ENCODE peak calls at places on chromosomes 4 and X, in nine cellular contexts. V is neural progenitor cell, Q is lung, J is Peyer's patch, W is right lobe of liver, T is thoracic aorta, C is stomach, Z is PC-3, L is MM.1S. U is an unnamed sample.

GRCh38 chrX:115939636-115940160 is 230.8 kb upstream of the AGTR2 start:
- DNase-seq in V (no peak), Q (no peak), J (no peak), W (no peak), T (no peak), C (no peak), Z (no peak), L (no peak), U (no peak)

GRCh38 chrX:3713225-3713936 is at the start of gene PRKX:
- DNase-seq in V (peak; percentile 76), Q (peak; percentile 36), J (peak; percentile 75), W (peak; percentile 63), T (no peak), C (peak; percentile 63), Z (peak; percentile 66), L (peak; percentile 63), U (peak; percentile 70)

GRCh38 chrX:104255465-104255864 is 732 bp upstream of the ESX1 start:
- DNase-seq in V (no peak), Q (no peak), J (no peak), W (no peak), T (no peak), C (no peak), Z (no peak), L (no peak), U (no peak)

GRCh38 chr4:74376888-74377483 is 12.0 kb downstream of the EREG start:
- DNase-seq in V (peak; percentile 32), Q (no peak), J (no peak), W (no peak), T (no peak), C (no peak), Z (peak; percentile 60), L (peak; percentile 58), U (peak; percentile 28)

GRCh38 chr4:18039113-18039512 is 17.6 kb upstream of the LCORL start:
- DNase-seq in V (no peak), Q (no peak), J (no peak), W (no peak), T (no peak), C (no peak), Z (no peak), L (no peak), U (no peak)

GRCh38 chr4:98556451-98556850 is 102.0 kb downstream of the TSPAN5 start:
- DNase-seq in V (no peak), Q (no peak), J (no peak), W (no peak), T (no peak), C (no peak), Z (no peak), L (no peak), U (no peak)

GRCh38 chrX:39509157-39509556 is 588.6 kb downstream of the BCOR start:
- DNase-seq in V (no peak), Q (no peak), J (no peak), W (no peak), T (no peak), C (no peak), Z (no peak), L (no peak), U (no peak)

GRCh38 chr4:139144161-139144859 is 32.7 kb downstream of the ELF2 start:
- DNase-seq in V (peak; percentile 43), Q (peak; percentile 37), J (no peak), W (no peak), T (no peak), C (peak; percentile 57), Z (peak; percentile 28), L (no peak), U (no peak)

GRCh38 chrX:10479508-10479907 is 140.9 kb downstream of the MID1 start:
- DNase-seq in V (no peak), Q (no peak), J (no peak), W (no peak), T (no peak), C (no peak), Z (no peak), L (no peak), U (no peak)

GRCh38 chr4:108622022-108622421 is 1.6 kb downstream of the RPL34 start:
- DNase-seq in V (no peak), Q (no peak), J (no peak), W (no peak), T (no peak), C (no peak), Z (no peak), L (peak; percentile 39), U (no peak)
- H3K36me3 ChIP-seq in V (peaks cover 30% of the 10 kb centered on the region), Q (peaks cover 24% of the 10 kb centered on the region), J (peaks cover 53% of the 10 kb centered on the region), W (peaks cover 44% of the 10 kb centered on the region), T (peaks cover 39% of the 10 kb centered on the region), C (peaks cover 53% of the 10 kb centered on the region), Z (peaks cover 46% of the 10 kb centered on the region), L (peaks cover 14% of the 10 kb centered on the region), U (peaks cover 18% of the 10 kb centered on the region)

DNA sequence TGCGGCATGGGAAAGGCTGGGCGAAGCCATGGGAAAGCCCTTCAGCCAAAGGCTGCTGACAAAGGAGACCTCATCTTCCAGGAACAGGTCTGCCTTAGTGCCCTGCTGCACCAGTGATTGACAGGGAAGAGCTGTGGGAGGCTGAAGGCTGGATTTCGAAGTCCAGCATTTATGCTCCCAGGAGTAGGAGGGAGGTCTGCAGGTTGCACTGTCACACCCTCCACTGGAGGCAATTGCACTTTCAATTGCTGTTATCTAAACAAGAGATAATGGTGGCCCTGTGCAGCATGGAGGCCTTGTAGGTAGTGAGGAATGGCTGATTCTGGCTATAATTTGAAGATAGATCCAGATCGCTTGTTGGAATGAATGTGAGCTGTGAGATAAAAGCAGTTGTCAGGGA is 43.7 kb downstream of the FAM114A1 start:
- DNase-seq in V (no peak), Q (no peak), J (peak; percentile 63), W (no peak), T (no peak), C (no peak), Z (no peak), L (no peak), U (no peak)
- H3K36me3 ChIP-seq in V (no peaks in the 10 kb centered on the region), Q (peaks cover 38% of the 10 kb centered on the region), J (peaks cover 74% of the 10 kb centered on the region), W (peaks cover 66% of the 10 kb centered on the region), T (peaks cover 69% of the 10 kb centered on the region), C (peaks cover 100% of the 10 kb centered on the region), Z (peaks cover 6% of the 10 kb centered on the region), L (no peaks in the 10 kb centered on the region), U (no peaks in the 10 kb centered on the region)

GRCh38 chr4:145776208-145776607 is 96.3 kb downstream of the C4orf51 start:
- DNase-seq in V (no peak), Q (no peak), J (no peak), W (no peak), T (no peak), C (no peak), Z (no peak), L (no peak), U (no peak)

GRCh38 chr4:145773581-145774234 is 93.8 kb downstream of the C4orf51 start:
- DNase-seq in V (no peak), Q (no peak), J (no peak), W (no peak), T (no peak), C (no peak), Z (no peak), L (peak; percentile 92), U (no peak)

GRCh38 chr4:145774473-145774872 is 94.5 kb downstream of the C4orf51 start:
- DNase-seq in V (no peak), Q (no peak), J (no peak), W (no peak), T (no peak), C (no peak), Z (no peak), L (no peak), U (no peak)

GRCh38 chr4:145772347-145772746 is 92.4 kb downstream of the C4orf51 start:
- DNase-seq in V (no peak), Q (no peak), J (no peak), W (no peak), T (no peak), C (no peak), Z (no peak), L (peak; percentile 39), U (no peak)

DNA sequence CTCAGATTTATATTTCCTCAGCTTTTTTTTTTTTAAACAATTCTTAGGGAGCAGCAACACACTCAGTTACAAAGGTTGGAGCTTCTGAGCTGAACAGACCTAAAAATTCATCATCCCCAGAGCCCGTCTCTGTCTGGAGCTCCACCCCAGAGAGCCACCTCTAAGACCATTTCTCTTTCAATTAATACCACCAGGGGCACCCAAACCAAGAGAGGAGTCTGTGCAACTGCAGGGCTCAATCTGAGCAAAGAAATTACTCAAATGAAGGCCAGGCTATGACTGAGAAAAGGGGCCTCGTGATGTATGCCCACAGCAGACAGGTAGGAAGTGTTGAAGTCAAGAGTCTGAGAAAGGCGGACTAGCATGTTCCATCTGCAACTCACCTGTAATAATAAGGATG is 95.5 kb downstream of the C4orf51 start:
- DNase-seq in V (no peak), Q (no peak), J (no peak), W (no peak), T (no peak), C (no peak), Z (no peak), L (no peak), U (no peak)
- H3K36me3 ChIP-seq in V (no peaks in the 10 kb centered on the region), Q (peaks cover 3% of the 10 kb centered on the region), J (peaks cover 73% of the 10 kb centered on the region), W (no peaks in the 10 kb centered on the region), T (peaks cover 26% of the 10 kb centered on the region), C (peaks cover 76% of the 10 kb centered on the region), Z (peaks cover 20% of the 10 kb centered on the region), L (no peaks in the 10 kb centered on the region), U (peaks cover 15% of the 10 kb centered on the region)

DNA sequence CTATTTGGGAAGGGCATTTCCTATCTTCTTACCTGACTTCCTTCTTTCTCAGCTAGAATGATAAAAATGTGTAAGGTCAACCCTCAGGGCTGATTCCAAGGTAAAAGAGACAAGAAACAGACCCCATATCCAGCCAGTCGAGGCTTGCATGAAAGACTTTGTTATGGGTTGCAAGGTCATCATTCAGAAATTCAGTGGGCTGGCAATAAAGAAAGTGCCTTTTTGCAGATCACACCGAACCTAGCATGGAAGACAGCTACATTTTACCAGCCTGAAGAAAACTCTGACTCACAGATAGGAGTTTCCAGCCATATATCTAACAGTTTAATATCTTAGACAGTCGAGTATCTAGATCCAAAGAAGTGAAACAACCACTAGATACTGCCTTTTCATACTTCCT is 87.4 kb downstream of the PDGFC start:
- DNase-seq in V (no peak), Q (no peak), J (no peak), W (no peak), T (no peak), C (no peak), Z (no peak), L (no peak), U (no peak)
- H3K36me3 ChIP-seq in V (no peaks in the 10 kb centered on the region), Q (no peaks in the 10 kb centered on the region), J (no peaks in the 10 kb centered on the region), W (no peaks in the 10 kb centered on the region), T (no peaks in the 10 kb centered on the region), C (no peaks in the 10 kb centered on the region), Z (no peaks in the 10 kb centered on the region), L (no peaks in the 10 kb centered on the region), U (no peaks in the 10 kb centered on the region)

GRCh38 chr4:77893451-77893850 is 30.8 kb downstream of the MRPL1 start:
- DNase-seq in V (no peak), Q (no peak), J (no peak), W (no peak), T (no peak), C (no peak), Z (no peak), L (peak; percentile 66), U (no peak)
- H3K36me3 ChIP-seq in V (peaks cover 23% of the 10 kb centered on the region), Q (peaks cover 7% of the 10 kb centered on the region), J (peaks cover 30% of the 10 kb centered on the region), W (no peaks in the 10 kb centered on the region), T (peaks cover 6% of the 10 kb centered on the region), C (peaks cover 71% of the 10 kb centered on the region), Z (peaks cover 4% of the 10 kb centered on the region), L (peaks cover 6% of the 10 kb centered on the region), U (peaks cover 12% of the 10 kb centered on the region)

DNA sequence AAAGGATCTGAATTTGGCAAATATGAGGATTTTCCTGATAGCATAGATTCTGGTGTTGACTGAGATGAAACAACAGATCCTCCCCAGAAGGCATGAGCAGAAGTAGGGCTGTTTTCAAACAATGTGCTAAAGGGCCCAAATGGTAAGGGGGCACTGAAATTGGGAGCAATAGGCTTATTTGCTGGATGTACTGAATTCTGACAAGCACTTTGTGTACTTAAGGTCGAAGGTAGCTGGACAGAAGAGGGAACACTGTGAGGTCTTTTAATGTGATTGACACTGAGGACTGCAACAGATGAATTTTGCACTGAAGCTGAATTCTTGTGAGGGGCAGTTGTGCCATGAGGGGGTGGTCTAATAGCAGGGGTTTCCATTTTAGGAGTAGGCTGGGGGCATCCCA is 21.2 kb upstream of the COX18 start:
- DNase-seq in V (no peak), Q (no peak), J (no peak), W (no peak), T (no peak), C (no peak), Z (no peak), L (no peak), U (no peak)
- H3K36me3 ChIP-seq in V (peaks cover 21% of the 10 kb centered on the region), Q (peaks cover 26% of the 10 kb centered on the region), J (peaks cover 56% of the 10 kb centered on the region), W (peaks cover 24% of the 10 kb centered on the region), T (peaks cover 31% of the 10 kb centered on the region), C (peaks cover 65% of the 10 kb centered on the region), Z (peaks cover 42% of the 10 kb centered on the region), L (peaks cover 2% of the 10 kb centered on the region), U (no peaks in the 10 kb centered on the region)